ENCODE peak calls at places on chromosomes 12 and 14, in five cellular contexts. S is psoas muscle, N is GM23338, M is aorta, C is adrenal gland. F is an unnamed sample.

GRCh38 chr12:96743606-96744005 is 163.5 kb upstream of the NEDD1 start:
- DNase-seq in S (no peak), N (peak; percentile 9), M (no peak), C (no peak), F (no peak)

GRCh38 chr14:47539065-47539464 is 136.3 kb downstream of the MDGA2 start:
- DNase-seq in S (no peak), N (peak; percentile 81), M (no peak), C (no peak), F (no peak)

GRCh38 chr12:29725587-29726320 is 58.0 kb downstream of the TMTC1 start:
- DNase-seq in S (peak; percentile 70), N (no peak), M (peak; percentile 66), C (no peak), F (peak; percentile 82)

GRCh38 chr12:4243098-4243795 is 30.3 kb upstream of the CCND2 start:
- DNase-seq in S (no peak), N (no peak), M (no peak), C (no peak), F (no peak)

GRCh38 chr12:57844725-57845477 is 1.6 kb downstream of the CTDSP2 start:
- DNase-seq in S (peak; percentile 93), N (peak; percentile 82), M (peak; percentile 89), C (peak; percentile 82), F (peak; percentile 89)

GRCh38 chr14:89767861-89768268 is 186.7 kb downstream of the EFCAB11 start:
- DNase-seq in S (no peak), N (peak; percentile 88), M (no peak), C (peak; percentile 35), F (no peak)

GRCh38 chr12:18898469-18898868 is 160.6 kb downstream of the CAPZA3 start:
- DNase-seq in S (no peak), N (no peak), M (no peak), C (no peak), F (no peak)

GRCh38 chr12:19692091-19692490 is 252.8 kb downstream of the AEBP2 start:
- DNase-seq in S (no peak), N (no peak), M (no peak), C (no peak), F (no peak)

GRCh38 chr12:20527396-20528154 is 159.2 kb downstream of the PDE3A start:
- DNase-seq in S (no peak), N (no peak), M (no peak), C (no peak), F (no peak)

GRCh38 chr14:31268216-31268615 is 60.6 kb upstream of the HECTD1 start:
- DNase-seq in S (no peak), N (no peak), M (no peak), C (no peak), F (no peak)

GRCh38 chr14:59454131-59454530 is 11.0 kb downstream of the GPR135 start:
- DNase-seq in S (no peak), N (no peak), M (peak; percentile 52), C (peak; percentile 36), F (no peak)

GRCh38 chr12:1530592-1531159 is 63.7 kb downstream of the FBXL14 start:
- DNase-seq in S (no peak), N (peak; percentile 34), M (no peak), C (no peak), F (no peak)

GRCh38 chr12:110775997-110776396 is 33.3 kb upstream of the PPP1CC start:
- DNase-seq in S (no peak), N (no peak), M (no peak), C (no peak), F (no peak)

GRCh38 chr12:49334226-49334625 is 2.8 kb downstream of the C1QL4 start:
- DNase-seq in S (no peak), N (no peak), M (no peak), C (no peak), F (no peak)

GRCh38 chr12:49334681-49335080 is 2.3 kb downstream of the C1QL4 start:
- DNase-seq in S (no peak), N (no peak), M (no peak), C (no peak), F (no peak)

GRCh38 chr12:49331360-49332222 is 5.4 kb downstream of the C1QL4 start:
- DNase-seq in S (peak; percentile 82), N (peak; percentile 81), M (no peak), C (peak; percentile 65), F (peak; percentile 85)

GRCh38 chr12:49332441-49332861 is 4.5 kb downstream of the C1QL4 start:
- DNase-seq in S (no peak), N (peak; percentile 43), M (no peak), C (peak; percentile 10), F (no peak)

DNA sequence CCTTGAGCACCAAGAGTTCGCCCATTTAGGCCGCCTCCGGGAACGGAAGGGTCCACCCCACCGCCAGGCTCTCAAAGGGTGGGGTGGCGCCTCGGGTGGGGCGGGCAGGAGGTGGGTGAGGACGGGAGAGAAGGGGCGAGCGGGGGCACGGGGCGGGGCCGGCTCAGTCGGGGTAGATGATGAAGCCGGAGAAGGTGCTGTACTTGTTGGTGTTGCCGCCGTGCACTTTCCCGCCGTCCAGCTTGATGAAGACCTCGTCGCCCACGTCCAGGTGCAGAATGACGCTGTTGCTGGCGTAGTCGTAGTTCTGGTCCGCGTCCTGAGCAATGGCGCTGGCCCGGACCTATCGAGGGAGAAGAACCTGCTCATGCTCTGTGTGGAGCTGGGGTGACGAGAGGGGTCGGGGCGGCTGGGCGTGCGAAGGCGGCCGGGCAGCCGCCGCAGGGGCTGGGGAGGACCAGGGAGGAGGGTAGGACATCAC is 4.1 kb downstream of the C1QL4 start:
- DNase-seq in S (no peak), N (peak; percentile 49), M (no peak), C (no peak), F (no peak)
- H3K4me3 ChIP-seq in S (peak overlapping the region; percentile 22), N (peak overlapping the region; percentile 56), M (no peak overlapping the region), C (no peak overlapping the region), F (no peak overlapping the region)

GRCh38 chr12:54132979-54133378 is 55.8 kb downstream of the SMUG1 start:
- DNase-seq in S (no peak), N (no peak), M (no peak), C (no peak), F (no peak)
- H3K27me3 ChIP-seq in S (peaks cover 9% of the 10 kb centered on the region), N (peaks cover 100% of the 10 kb centered on the region), M (no peaks in the 10 kb centered on the region), C (no peaks in the 10 kb centered on the region), F (no peaks in the 10 kb centered on the region)

GRCh38 chr14:68948686-68949085 is 30.4 kb downstream of the ACTN1 start:
- DNase-seq in S (no peak), N (no peak), M (peak; percentile 46), C (no peak), F (peak; percentile 68)
- H3K4me3 ChIP-seq in S (no peak overlapping the region), N (no peak overlapping the region), M (no peak overlapping the region), C (no peak overlapping the region), F (no peak overlapping the region)

DNA sequence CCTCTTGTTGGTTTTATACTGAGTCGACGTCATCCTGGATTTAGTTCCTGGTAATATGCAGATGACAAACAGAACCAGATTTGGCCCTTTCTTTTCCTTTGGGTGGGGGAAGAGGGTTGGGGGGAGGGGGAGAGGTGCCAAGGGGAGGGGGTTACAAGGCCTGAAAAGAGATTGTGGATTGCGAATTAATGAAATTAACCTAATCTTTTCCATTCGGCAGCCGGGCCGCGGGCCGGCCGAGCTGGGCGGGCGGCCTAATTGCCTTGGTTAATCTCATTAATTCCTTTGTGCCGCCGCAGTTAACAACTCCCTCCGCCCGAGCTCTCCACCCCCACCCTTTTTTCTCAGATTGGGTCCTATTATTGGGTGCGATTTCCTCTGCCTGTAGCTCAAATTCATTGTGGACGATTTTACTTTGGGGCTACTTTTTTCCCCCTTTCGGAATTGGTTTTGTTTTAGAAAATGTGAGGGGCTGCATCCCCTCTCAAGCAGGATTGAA is 387 bp upstream of the GSC start:
- DNase-seq in S (no peak), N (peak; percentile 72), M (no peak), C (no peak), F (no peak)
- H3K27me3 ChIP-seq in S (peaks cover 95% of the 10 kb centered on the region), N (peaks cover 100% of the 10 kb centered on the region), M (peaks cover 3% of the 10 kb centered on the region), C (peaks cover 98% of the 10 kb centered on the region), F (no peaks in the 10 kb centered on the region)

DNA sequence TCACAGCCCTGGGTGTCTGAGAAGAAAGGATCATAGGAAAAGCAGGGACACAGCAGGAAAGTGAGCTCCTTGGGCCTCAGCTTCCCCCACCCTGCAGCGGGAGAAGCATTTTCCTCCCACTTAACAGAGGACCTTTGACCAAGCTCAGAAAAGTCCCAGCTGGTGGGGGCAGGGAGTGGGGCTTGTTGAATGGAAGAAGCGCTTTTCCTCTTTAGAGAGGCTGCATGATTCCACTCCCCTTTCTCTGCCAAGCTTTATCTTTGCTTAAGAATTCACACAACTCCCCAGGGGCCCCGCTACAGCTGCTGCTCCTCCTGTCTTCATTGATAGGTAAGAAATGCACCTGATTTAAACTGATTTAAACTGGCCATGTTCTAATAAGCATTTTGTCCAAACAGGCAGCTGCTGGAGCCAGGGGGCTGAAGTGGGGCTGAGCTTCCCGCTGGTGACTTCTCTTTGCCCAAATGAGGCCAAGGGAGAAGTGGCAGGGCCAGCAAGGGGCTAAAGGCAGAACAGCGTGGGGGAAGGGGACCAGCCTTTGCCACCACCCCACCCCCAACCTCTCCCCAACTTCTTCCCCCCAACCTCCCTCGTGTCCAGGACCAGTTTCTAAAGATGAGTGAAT is 1.7 kb upstream of the PAPLN start:
- DNase-seq in S (peak; percentile 22), N (peak; percentile 83), M (no peak), C (no peak), F (no peak)
- H3K4me3 ChIP-seq in S (no peak overlapping the region), N (peak overlapping the region; percentile 69), M (no peak overlapping the region), C (no peak overlapping the region), F (no peak overlapping the region)

F was measured in right cardiac atrium.